ENCODE peak calls at places on chromosomes 3 and 15, in nine cellular contexts. H is K562, B is sigmoid colon, D is stomach, O is GM12891, S is Panc1, E is esophagus muscularis mucosa, F is HepG2, G is upper lobe of left lung. M is an unnamed sample.
A peak's percentile ranks its signal among the peaks of the same experiment; 100 is the strongest.

GRCh38 chr3:131109156-131109555 is 82.5 kb downstream of the NEK11 start:
- DNase-seq in H (no peak), F (no peak), E (no peak), B (no peak), S (no peak), G (no peak), D (no peak), O (no peak), M (no peak)

GRCh38 chr15:100829457-100829856 is 50.2 kb upstream of the ALDH1A3 start:
- DNase-seq in E (no peak), F (no peak), D (no peak), H (no peak), G (no peak), O (no peak), S (no peak), B (no peak), M (no peak)

GRCh38 chr3:15438988-15439387 is 11.6 kb downstream of the EAF1 start:
- DNase-seq in O (no peak), H (no peak), D (no peak), B (no peak), G (no peak), S (no peak), F (no peak), E (no peak), M (no peak)

GRCh38 chr3:192883512-192883911 is 34.1 kb downstream of the MB21D2 start:
- DNase-seq in H (no peak), F (peak; percentile 74), S (no peak), O (no peak), D (no peak), E (no peak), G (no peak), B (no peak), M (no peak)

GRCh38 chr15:43876872-43877271 is 50.1 kb downstream of the WDR76 start:
- DNase-seq in D (no peak), B (no peak), O (no peak), H (no peak), S (no peak), F (no peak), E (no peak), G (no peak), M (no peak)

GRCh38 chr15:92889390-92890113 is 10.6 kb upstream of the CHD2 start:
- DNase-seq in H (no peak), D (no peak), O (no peak), E (no peak), S (no peak), B (no peak), G (no peak), F (no peak), M (no peak)

GRCh38 chr3:197023241-197023997 is 6.2 kb downstream of the MELTF start:
- DNase-seq in F (no peak), D (no peak), O (peak; percentile 65), H (no peak), S (no peak), G (no peak), E (no peak), B (no peak), M (no peak)

GRCh38 chr3:135056733-135057310 is 261.8 kb downstream of the EPHB1 start:
- DNase-seq in E (peak; percentile 90), D (no peak), O (no peak), G (no peak), B (no peak), S (no peak), H (no peak), F (no peak), M (no peak)

GRCh38 chr3:36803096-36803811 is 38.9 kb upstream of the DCLK3 start:
- DNase-seq in D (no peak), O (no peak), F (no peak), E (peak; percentile 79), B (no peak), S (no peak), H (no peak), G (no peak), M (no peak)

GRCh38 chr15:44092221-44092620 is 102.8 kb downstream of the FRMD5 start:
- DNase-seq in D (no peak), G (no peak), H (no peak), O (no peak), F (no peak), B (no peak), S (no peak), E (no peak), M (no peak)

DNA sequence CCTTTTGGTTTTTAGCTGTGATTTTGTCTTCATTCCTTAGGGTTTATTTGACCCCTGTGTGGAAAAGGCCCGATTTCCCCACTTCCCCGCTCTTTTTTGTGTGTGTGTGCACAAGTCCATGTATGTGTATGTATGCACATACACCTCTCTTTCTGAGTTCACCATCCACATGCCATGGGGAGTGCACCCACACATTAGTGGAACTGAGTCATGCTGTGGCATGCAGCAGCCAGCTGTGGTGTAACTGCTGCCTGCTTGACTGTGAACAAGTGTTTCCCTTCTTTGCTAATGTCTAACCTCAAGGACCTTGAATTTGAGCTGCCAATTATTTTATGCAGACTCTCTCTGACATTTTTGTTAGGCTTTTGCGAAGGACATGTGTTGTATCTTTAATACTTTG is 434.9 kb upstream of the TPM1 start:
- DNase-seq in O (no peak), E (no peak), D (no peak), H (no peak), G (no peak), B (no peak), F (no peak), S (no peak), M (no peak)
- TF ChIP-seq POLR2AphosphoS5 in O (no peak), E (no peak), D (no peak), H (no peak), G (no peak), B (no peak), F (no peak), S (no peak), M (no peak)

DNA sequence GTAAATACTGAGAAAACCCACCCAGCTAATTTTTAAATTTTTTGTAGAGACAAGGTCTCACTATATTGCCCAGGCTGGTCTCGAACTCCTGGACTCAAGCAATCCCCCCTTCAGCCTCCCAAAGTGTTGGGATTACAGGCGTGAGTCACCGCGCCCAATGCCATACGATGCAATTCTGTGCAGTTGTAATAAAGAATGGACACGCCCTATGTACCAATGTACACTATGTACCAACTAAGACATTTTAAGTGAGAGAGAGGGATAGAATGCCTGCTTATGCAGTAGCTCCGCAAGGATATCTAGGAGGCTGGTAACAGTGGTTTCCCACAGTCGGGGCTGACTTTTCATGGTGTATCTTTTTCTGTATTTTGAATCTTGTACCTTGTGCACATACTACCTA is 14.6 kb downstream of the ZNF710 start:
- DNase-seq in O (no peak), D (peak; percentile 24), F (no peak), H (no peak), G (peak; percentile 36), S (no peak), B (peak; percentile 13), E (no peak), M (no peak)
- TF ChIP-seq POLR2AphosphoS5 in O (no peak), D (no peak), F (no peak), H (no peak), G (no peak), S (no peak), B (no peak), E (no peak), M (no peak)

GRCh38 chr15:99145005-99145404 is 40.1 kb downstream of the SYNM start:
- DNase-seq in B (no peak), D (no peak), F (no peak), G (no peak), O (no peak), E (no peak), S (no peak), H (no peak), M (no peak)

GRCh38 chr15:99142562-99142961 is 37.7 kb downstream of the SYNM start:
- DNase-seq in B (no peak), H (no peak), F (no peak), O (no peak), D (no peak), E (no peak), S (no peak), G (no peak), M (peak; percentile 47)

GRCh38 chr15:99145778-99146177 is 40.9 kb downstream of the SYNM start:
- DNase-seq in D (no peak), O (no peak), B (no peak), G (no peak), S (no peak), F (no peak), H (no peak), E (no peak), M (no peak)

GRCh38 chr15:99143230-99143629 is 38.4 kb downstream of the SYNM start:
- DNase-seq in F (no peak), S (no peak), B (no peak), O (no peak), H (no peak), D (no peak), E (no peak), G (no peak), M (peak; percentile 42)

DNA sequence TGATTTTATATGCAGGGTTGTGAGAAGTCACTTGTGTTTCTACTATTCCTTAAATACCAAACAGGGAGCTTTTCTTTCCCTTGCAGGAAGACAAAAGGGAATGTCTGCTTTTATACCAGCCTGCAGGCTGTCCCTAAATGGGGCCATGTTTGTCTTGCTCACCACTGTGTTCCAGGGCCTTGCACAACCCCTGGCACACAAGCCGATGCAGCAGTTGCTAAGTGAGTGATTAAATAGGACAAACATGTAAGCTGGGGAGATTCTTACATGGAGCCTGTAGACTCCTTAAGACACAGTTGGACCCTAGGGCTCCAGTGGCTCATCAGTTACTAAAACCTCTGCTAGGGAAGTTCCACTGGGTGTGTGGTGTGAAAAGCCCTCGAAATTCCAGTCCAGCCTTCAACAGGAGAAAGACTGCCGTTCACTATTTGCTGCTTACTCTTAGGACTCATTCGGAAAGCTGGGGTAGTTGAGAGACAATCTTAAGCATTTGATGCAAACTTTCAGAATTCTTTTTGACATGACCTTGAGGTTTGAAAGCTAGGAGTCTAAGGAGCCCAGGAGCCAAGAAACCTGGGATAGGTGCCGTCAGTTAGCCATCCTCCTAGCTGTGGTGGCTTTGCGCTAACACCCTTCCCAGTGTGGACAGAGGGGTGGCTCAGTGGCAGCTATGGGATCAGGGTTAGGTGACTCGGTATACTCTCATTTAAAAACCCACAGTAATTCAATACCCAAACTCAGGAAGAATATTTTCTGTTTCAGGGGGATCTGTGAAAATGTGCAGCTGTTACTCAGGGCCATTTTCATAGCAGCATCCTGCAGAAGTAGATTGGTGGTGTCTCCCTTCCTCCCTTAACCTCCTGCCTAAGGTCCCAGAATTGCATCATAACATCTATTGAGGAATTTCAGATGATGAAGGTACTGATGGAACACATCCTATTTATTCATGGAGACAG is 39.1 kb downstream of the SYNM start:
- DNase-seq in H (no peak), S (no peak), F (peak; percentile 35), B (peak; percentile 94), G (peak; percentile 52), O (no peak), E (no peak), D (peak; percentile 39), M (no peak)
- TF ChIP-seq POLR2AphosphoS5 in H (no peak), S (no peak), F (no peak), B (peak; percentile 76), G (peak; percentile 30), O (no peak), E (peak; percentile 93), D (peak; percentile 60), M (no peak)

GRCh38 chr3:46406786-46407611 is at the start of the genes CCR5AS and CCRL2:
- DNase-seq in O (peak; percentile 49), E (no peak), F (no peak), G (peak; percentile 87), B (peak; percentile 76), S (no peak), D (peak; percentile 84), H (peak; percentile 95), M (no peak)
- TF ChIP-seq POLR2AphosphoS5 in O (no peak), E (peak; percentile 68), F (no peak), G (peak; percentile 83), B (peak; percentile 39), S (no peak), D (peak; percentile 67), H (peak; percentile 95), M (no peak)

GRCh38 chr15:74791007-74791406 is 9.1 kb downstream of the CSK start:
- DNase-seq in B (no peak), O (no peak), F (no peak), G (no peak), H (no peak), D (no peak), S (no peak), E (no peak), M (no peak)
- TF ChIP-seq POLR2AphosphoS5 in B (no peak), O (no peak), F (no peak), G (no peak), H (no peak), D (no peak), S (no peak), E (no peak), M (no peak)